ENCODE peak calls at places on chromosomes 2 and 18, in five cellular contexts. One of them, this sample, is unnamed. For H3K36me3, the result is how much of the 10 kb centered on the place peaks cover.

GRCh38 chr2:240310645-240311044 is 124.8 kb upstream of the GPC1 start:
- DNase-seq in mesenchymal stem cell: no peak
- DNase-seq in IMR-90: no peak
- DNase-seq in neuronal stem cell: no peak
- DNase-seq in H1: no peak
- DNase-seq in this sample: no peak

GRCh38 chr2:189115126-189115525 is 64.4 kb downstream of the COL5A2 start:
- DNase-seq in mesenchymal stem cell: no peak
- DNase-seq in IMR-90: peak
- DNase-seq in neuronal stem cell: no peak
- DNase-seq in H1: no peak
- DNase-seq in this sample: peak

GRCh38 chr2:128444044-128444771 is 125.5 kb upstream of the HS6ST1 start:
- DNase-seq in mesenchymal stem cell: no peak
- DNase-seq in IMR-90: no peak
- DNase-seq in neuronal stem cell: no peak
- DNase-seq in H1: peak
- DNase-seq in this sample: no peak

GRCh38 chr2:14137643-14138042 is 494.9 kb upstream of the LRATD1 start:
- DNase-seq in mesenchymal stem cell: no peak
- DNase-seq in IMR-90: no peak
- DNase-seq in neuronal stem cell: no peak
- DNase-seq in H1: no peak
- DNase-seq in this sample: no peak

GRCh38 chr2:233062447-233062842 is 2.3 kb downstream of the INPP5D start:
- DNase-seq in mesenchymal stem cell: no peak
- DNase-seq in IMR-90: no peak
- DNase-seq in neuronal stem cell: no peak
- DNase-seq in H1: no peak
- DNase-seq in this sample: no peak

GRCh38 chr2:159035790-159036411 is 67.5 kb downstream of the TANC1 start:
- DNase-seq in mesenchymal stem cell: peak
- DNase-seq in IMR-90: peak
- DNase-seq in neuronal stem cell: no peak
- DNase-seq in H1: no peak
- DNase-seq in this sample: peak

GRCh38 chr18:12373032-12373770 is 3.8 kb downstream of the AFG3L2 start:
- DNase-seq in mesenchymal stem cell: peak
- DNase-seq in IMR-90: no peak
- DNase-seq in neuronal stem cell: no peak
- DNase-seq in H1: no peak
- DNase-seq in this sample: no peak

GRCh38 chr2:34663314-34663713 is 1064.2 kb upstream of the FAM98A start:
- DNase-seq in mesenchymal stem cell: no peak
- DNase-seq in IMR-90: no peak
- DNase-seq in neuronal stem cell: no peak
- DNase-seq in H1: no peak
- DNase-seq in this sample: no peak

GRCh38 chr18:2571200-2572143 is at the start of the genes METTL4 and NDC80:
- DNase-seq in mesenchymal stem cell: peak
- DNase-seq in IMR-90: peak
- DNase-seq in neuronal stem cell: peak
- DNase-seq in H1: peak
- DNase-seq in this sample: peak
- H3K36me3 ChIP-seq in mesenchymal stem cell: under half
- H3K36me3 ChIP-seq in IMR-90: under half
- H3K36me3 ChIP-seq in neuronal stem cell: under half
- H3K36me3 ChIP-seq in H1: under half
- H3K36me3 ChIP-seq in this sample: under half

GRCh38 chr2:231573096-231573495 is 19.6 kb upstream of the TEX44 start:
- DNase-seq in mesenchymal stem cell: no peak
- DNase-seq in IMR-90: no peak
- DNase-seq in neuronal stem cell: no peak
- DNase-seq in H1: no peak
- DNase-seq in this sample: no peak
- H4K91ac ChIP-seq in mesenchymal stem cell: no peak
- H4K91ac ChIP-seq in IMR-90: no peak
- H4K91ac ChIP-seq in neuronal stem cell: no peak
- H4K91ac ChIP-seq in H1: peak
- H4K91ac ChIP-seq in this sample: peak

GRCh38 chr2:120461546-120462537 is 115.9 kb downstream of the INHBB start:
- DNase-seq in mesenchymal stem cell: no peak
- DNase-seq in IMR-90: no peak
- DNase-seq in neuronal stem cell: no peak
- DNase-seq in H1: no peak
- DNase-seq in this sample: no peak

GRCh38 chr2:120460511-120460910 is 114.6 kb downstream of the INHBB start:
- DNase-seq in mesenchymal stem cell: no peak
- DNase-seq in IMR-90: no peak
- DNase-seq in neuronal stem cell: no peak
- DNase-seq in H1: no peak
- DNase-seq in this sample: no peak

GRCh38 chr2:120464448-120464931 is 118.6 kb downstream of the INHBB start:
- DNase-seq in mesenchymal stem cell: peak
- DNase-seq in IMR-90: no peak
- DNase-seq in neuronal stem cell: no peak
- DNase-seq in H1: no peak
- DNase-seq in this sample: no peak

GRCh38 chr2:120463527-120463926 is 117.6 kb downstream of the INHBB start:
- DNase-seq in mesenchymal stem cell: no peak
- DNase-seq in IMR-90: no peak
- DNase-seq in neuronal stem cell: no peak
- DNase-seq in H1: no peak
- DNase-seq in this sample: no peak

DNA sequence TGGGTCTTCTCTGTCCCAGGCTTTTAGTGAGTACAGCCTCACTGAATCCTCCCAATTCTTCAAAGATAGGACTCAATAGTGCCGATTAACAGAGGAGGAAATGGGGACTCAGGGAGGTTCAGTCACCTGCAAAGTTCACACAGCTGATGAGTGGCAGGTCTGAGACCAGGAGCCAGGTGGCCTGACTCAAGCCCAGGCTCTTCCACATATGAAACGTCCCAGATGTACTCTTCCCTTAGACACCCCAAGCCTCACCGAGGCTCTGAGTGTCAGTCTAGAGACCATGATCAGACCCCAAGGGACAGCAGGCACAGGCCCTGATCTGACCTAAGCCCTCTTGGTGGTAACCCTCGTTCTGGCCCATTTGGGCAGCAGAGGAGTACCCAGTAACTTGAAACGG is 115.2 kb downstream of the INHBB start:
- DNase-seq in mesenchymal stem cell: no peak
- DNase-seq in IMR-90: no peak
- DNase-seq in neuronal stem cell: no peak
- DNase-seq in H1: no peak
- DNase-seq in this sample: no peak
- H3K9ac ChIP-seq in mesenchymal stem cell: no peak
- H3K9ac ChIP-seq in IMR-90: no peak
- H3K9ac ChIP-seq in neuronal stem cell: no peak
- H3K9ac ChIP-seq in H1: no peak
- H3K9ac ChIP-seq in this sample: no peak

GRCh38 chr18:2776596-2776995 is 70.2 kb upstream of the EMILIN2 start:
- DNase-seq in mesenchymal stem cell: no peak
- DNase-seq in IMR-90: no peak
- DNase-seq in neuronal stem cell: no peak
- DNase-seq in H1: no peak
- DNase-seq in this sample: no peak
- H3K36me3 ChIP-seq in mesenchymal stem cell: half or more
- H3K36me3 ChIP-seq in IMR-90: under half
- H3K36me3 ChIP-seq in neuronal stem cell: half or more
- H3K36me3 ChIP-seq in H1: under half
- H3K36me3 ChIP-seq in this sample: under half

DNA sequence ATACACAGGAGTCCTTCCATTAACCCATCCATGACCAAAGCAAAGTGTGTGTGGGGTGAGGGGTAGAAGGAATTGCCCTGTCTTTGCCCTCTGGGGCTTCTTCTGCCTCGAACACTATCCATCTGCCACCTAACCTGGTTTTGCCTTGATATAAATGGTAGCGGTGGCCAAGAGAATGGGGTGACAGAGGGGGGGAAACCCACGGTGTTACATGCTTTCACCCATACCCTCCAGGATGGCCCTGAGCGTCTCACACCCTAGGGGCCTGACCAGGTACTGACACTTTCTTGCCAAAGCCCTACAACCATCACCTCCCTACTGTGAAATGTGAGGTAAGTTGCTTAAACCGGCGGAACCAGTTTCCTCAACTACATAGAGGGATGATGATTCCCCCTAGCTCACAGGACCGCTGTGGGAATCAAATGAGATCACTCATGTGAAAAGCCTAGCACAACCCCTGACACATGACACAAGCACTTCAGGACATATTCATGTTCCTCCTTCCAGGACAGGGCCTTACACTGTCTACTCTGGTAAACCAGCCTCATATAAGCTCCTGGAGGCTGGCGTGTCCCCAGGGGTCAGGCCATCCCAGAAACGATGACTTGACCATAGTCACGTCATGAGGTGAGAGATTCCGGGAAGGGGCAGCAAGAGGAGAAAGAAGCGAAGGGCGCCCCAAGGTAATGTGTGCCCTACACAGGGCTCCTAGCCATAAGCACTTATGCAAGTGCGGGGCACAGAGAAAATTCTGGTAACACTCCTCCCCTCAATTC is 49.7 kb downstream of the C2orf42 start:
- DNase-seq in mesenchymal stem cell: peak
- DNase-seq in IMR-90: peak
- DNase-seq in neuronal stem cell: no peak
- DNase-seq in H1: peak
- DNase-seq in this sample: peak
- H4K91ac ChIP-seq in mesenchymal stem cell: peak
- H4K91ac ChIP-seq in IMR-90: peak
- H4K91ac ChIP-seq in neuronal stem cell: no peak
- H4K91ac ChIP-seq in H1: peak
- H4K91ac ChIP-seq in this sample: peak

DNA sequence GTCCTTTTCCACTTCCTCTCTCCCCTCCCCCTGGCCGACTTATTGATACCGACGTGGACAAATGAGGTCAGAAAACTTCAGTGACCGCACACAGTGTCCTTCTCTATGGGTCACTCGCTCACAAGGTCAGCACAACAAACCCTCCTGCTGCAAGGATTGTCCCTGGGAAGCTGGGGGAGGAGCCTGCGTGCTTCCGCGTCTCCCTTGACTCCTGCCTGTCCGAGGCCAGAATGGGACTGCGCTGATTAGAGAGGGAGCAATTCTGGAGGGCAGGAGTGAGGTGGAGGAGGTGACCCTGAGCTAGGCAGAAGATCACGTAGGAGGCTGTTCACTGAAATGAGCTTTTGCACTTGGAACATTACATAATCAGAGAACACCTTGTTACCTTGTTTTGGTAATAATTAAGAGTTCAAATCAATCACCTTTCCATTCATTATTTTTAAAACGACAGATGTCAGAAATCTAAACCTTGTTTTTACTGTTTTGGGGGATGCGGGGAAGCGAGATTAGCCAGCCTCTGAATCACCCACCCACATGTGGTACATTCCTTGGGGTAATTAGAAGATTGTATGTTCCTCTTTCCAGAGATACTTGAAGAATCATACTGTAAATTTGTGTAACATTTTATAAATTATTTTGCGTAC is 70.6 kb downstream of the CTAGE1 start:
- DNase-seq in mesenchymal stem cell: peak
- DNase-seq in IMR-90: peak
- DNase-seq in neuronal stem cell: peak
- DNase-seq in H1: peak
- DNase-seq in this sample: peak
- H3K9ac ChIP-seq in mesenchymal stem cell: peak
- H3K9ac ChIP-seq in IMR-90: no peak
- H3K9ac ChIP-seq in neuronal stem cell: no peak
- H3K9ac ChIP-seq in H1: no peak
- H3K9ac ChIP-seq in this sample: no peak

GRCh38 chr2:33204945-33205344 is 258.2 kb downstream of the LTBP1 start:
- DNase-seq in mesenchymal stem cell: no peak
- DNase-seq in IMR-90: no peak
- DNase-seq in neuronal stem cell: no peak
- DNase-seq in H1: no peak
- DNase-seq in this sample: no peak
- H3K36me3 ChIP-seq in mesenchymal stem cell: under half
- H3K36me3 ChIP-seq in IMR-90: under half
- H3K36me3 ChIP-seq in neuronal stem cell: under half
- H3K36me3 ChIP-seq in H1: under half
- H3K36me3 ChIP-seq in this sample: under half

GRCh38 chr18:56825312-56825711 is 174.2 kb downstream of the WDR7 start:
- DNase-seq in mesenchymal stem cell: no peak
- DNase-seq in IMR-90: no peak
- DNase-seq in neuronal stem cell: no peak
- DNase-seq in H1: no peak
- DNase-seq in this sample: no peak

DNA sequence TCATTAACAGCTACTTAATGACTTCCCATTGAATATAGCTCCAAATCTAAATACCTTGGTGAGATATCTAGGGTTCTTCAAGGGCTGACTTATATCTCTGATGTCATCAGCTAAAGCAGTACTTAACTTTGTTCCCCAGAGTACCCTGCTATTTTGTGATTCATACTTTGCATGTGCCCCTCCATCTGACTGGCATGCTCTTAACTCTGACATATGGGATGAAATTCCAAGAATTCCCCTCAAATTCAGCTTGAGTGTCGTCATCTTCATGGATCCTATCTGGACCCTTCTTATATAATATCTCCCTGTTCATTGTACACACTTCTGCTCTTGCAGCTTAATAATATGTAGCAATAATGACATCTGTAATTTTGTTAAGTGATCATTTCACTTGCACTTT is 172.8 kb downstream of the WDR7 start:
- DNase-seq in mesenchymal stem cell: no peak
- DNase-seq in IMR-90: no peak
- DNase-seq in neuronal stem cell: no peak
- DNase-seq in H1: no peak
- DNase-seq in this sample: no peak
- H4K91ac ChIP-seq in mesenchymal stem cell: no peak
- H4K91ac ChIP-seq in IMR-90: no peak
- H4K91ac ChIP-seq in neuronal stem cell: no peak
- H4K91ac ChIP-seq in H1: no peak
- H4K91ac ChIP-seq in this sample: no peak

DNA sequence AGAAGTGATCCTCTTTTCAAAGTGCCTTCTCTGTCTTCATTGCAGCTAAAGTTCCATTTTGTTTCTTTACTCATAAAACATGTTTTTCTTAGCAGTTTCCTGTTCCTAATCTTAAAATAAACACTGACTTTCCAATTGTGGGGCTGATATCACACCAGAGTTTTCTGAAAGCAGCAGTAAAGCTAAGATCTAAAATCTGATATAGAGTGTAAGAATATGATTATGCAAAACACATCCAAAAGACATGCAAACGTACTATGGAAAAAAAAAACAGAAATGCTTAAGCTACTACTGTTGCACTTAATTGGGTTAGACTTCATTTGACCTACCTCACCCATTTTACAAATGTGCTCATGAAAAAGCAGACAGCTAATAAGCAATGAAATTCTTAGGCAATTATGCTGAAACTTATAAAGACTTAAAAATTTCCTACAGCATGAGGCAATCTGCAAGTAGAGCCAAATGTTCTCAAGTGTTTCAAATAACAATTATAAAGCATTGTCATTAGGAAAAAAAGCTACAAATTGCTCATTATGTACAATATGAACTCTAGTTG is 10.5 kb downstream of the CYTIP start:
- DNase-seq in mesenchymal stem cell: peak
- DNase-seq in IMR-90: no peak
- DNase-seq in neuronal stem cell: no peak
- DNase-seq in H1: no peak
- DNase-seq in this sample: no peak
- H3K9ac ChIP-seq in mesenchymal stem cell: no peak
- H3K9ac ChIP-seq in IMR-90: no peak
- H3K9ac ChIP-seq in neuronal stem cell: no peak
- H3K9ac ChIP-seq in H1: no peak
- H3K9ac ChIP-seq in this sample: no peak

This sample was measured in trophoblast cell.